ENCODE peak calls at places on chromosomes 7 and 10, in five cellular contexts. E is PC-9; W is CD8-positive, alpha-beta T cell; Z is mucosa of descending colon; M is neural crest cell. B is an unnamed sample.
A peak's percentile ranks its signal among the peaks of the same experiment; 100 is the strongest.

GRCh38 chr10:73925539-73925938 is 14.6 kb downstream of the PLAU start:
- DNase-seq in W (no peak), Z (no peak), E (no peak), M (no peak), B (no peak)

GRCh38 chr10:114925675-114926204 is 12.3 kb upstream of the TRUB1 start:
- DNase-seq in Z (no peak), M (no peak), E (peak; percentile 21), W (no peak), B (peak; percentile 26)

GRCh38 chr7:119545118-119545517 is 727.9 kb upstream of the KCND2 start:
- DNase-seq in E (no peak), Z (no peak), W (no peak), M (no peak), B (no peak)

GRCh38 chr7:50793115-50793946 is 10.6 kb upstream of the GRB10 start:
- DNase-seq in W (no peak), M (peak; percentile 51), Z (peak; percentile 70), E (peak; percentile 72), B (peak; percentile 70)

GRCh38 chr10:97708976-97709745 is 4.4 kb upstream of the MARVELD1 start:
- DNase-seq in Z (no peak), E (peak; percentile 54), M (peak; percentile 62), W (no peak), B (peak; percentile 55)

GRCh38 chr7:2800923-2801682 is 43.0 kb downstream of the GNA12 start:
- DNase-seq in E (peak; percentile 19), W (no peak), Z (no peak), M (no peak), B (no peak)

GRCh38 chr7:155001756-155002410 is 1.0 kb downstream of the PAXIP1 start:
- DNase-seq in Z (no peak), W (no peak), E (peak; percentile 6), M (no peak), B (peak; percentile 39)

GRCh38 chr10:14574885-14575284 is 199.8 kb downstream of the FAM107B start:
- DNase-seq in E (no peak), M (no peak), Z (no peak), W (no peak), B (no peak)

GRCh38 chr7:1867326-1867725 is 197.2 kb downstream of the ELFN1 start:
- DNase-seq in W (no peak), E (no peak), M (no peak), Z (no peak), B (no peak)

GRCh38 chr7:139777948-139778841 is at the start of gene HIPK2:
- DNase-seq in W (peak; percentile 62), E (peak; percentile 64), M (peak; percentile 69), Z (peak; percentile 88), B (peak; percentile 89)

GRCh38 chr10:5776150-5776880 is 36.9 kb downstream of the GDI2 start:
- DNase-seq in E (no peak), W (no peak), Z (no peak), M (no peak), B (no peak)

GRCh38 chr10:107091126-107091525 is 73.4 kb downstream of the SORCS1 start:
- DNase-seq in M (no peak), E (no peak), Z (no peak), W (no peak), B (no peak)

GRCh38 chr10:124532106-124532641 is 70.6 kb downstream of the LHPP start:
- DNase-seq in W (no peak), Z (peak; percentile 38), E (peak; percentile 41), M (no peak), B (peak; percentile 42)

GRCh38 chr7:44153948-44154335 is 12.8 kb upstream of the MYL7 start:
- DNase-seq in M (no peak), E (no peak), W (no peak), Z (no peak), B (no peak)

GRCh38 chr7:16816820-16817219 is 12.0 kb upstream of the AGR2 start:
- DNase-seq in Z (no peak), E (no peak), M (no peak), W (no peak), B (no peak)

GRCh38 chr10:24721254-24722106 is 2.2 kb downstream of the ARHGAP21 start:
- DNase-seq in Z (peak; percentile 66), E (peak; percentile 34), M (peak; percentile 22), W (no peak), B (peak; percentile 47)

GRCh38 chr10:77909755-77910375 is 16.7 kb downstream of the DLG5 start:
- DNase-seq in E (peak; percentile 49), Z (peak; percentile 66), W (no peak), M (no peak), B (no peak)

GRCh38 chr7:74683799-74684198 is 26.3 kb downstream of the GTF2I start:
- DNase-seq in Z (no peak), W (no peak), M (no peak), E (no peak), B (no peak)

GRCh38 chr10:123134915-123135414 is 805 bp upstream of the HMX3 start:
- DNase-seq in W (no peak), E (no peak), M (no peak), Z (no peak), B (no peak)

GRCh38 chr10:91758303-91759146 is 39.7 kb upstream of the TNKS2 start:
- DNase-seq in Z (no peak), W (no peak), E (no peak), M (no peak), B (no peak)

GRCh38 chr10:364267-364775 is 229.1 kb downstream of the ZMYND11 start:
- DNase-seq in Z (no peak), M (no peak), W (no peak), E (no peak), B (no peak)

GRCh38 chr7:27110977-27111752 is 8.7 kb upstream of the HOXA2 start:
- DNase-seq in Z (no peak), E (peak; percentile 52), M (no peak), W (no peak), B (no peak)

GRCh38 chr10:97515260-97515978 is 16.7 kb downstream of the UBTD1 start:
- DNase-seq in M (no peak), Z (no peak), E (no peak), W (no peak), B (no peak)

GRCh38 chr7:67463983-67464382 is 467.4 kb downstream of the TYW1 start:
- DNase-seq in M (no peak), W (no peak), E (no peak), Z (no peak), B (peak; percentile 59)

GRCh38 chr7:33757563-33758165 is 147.7 kb upstream of the BMPER start:
- DNase-seq in W (no peak), E (peak; percentile 14), M (peak; percentile 33), Z (no peak), B (no peak)

GRCh38 chr7:151626422-151627115 is 106.9 kb upstream of the RHEB start:
- DNase-seq in W (no peak), Z (no peak), M (no peak), E (peak; percentile 37), B (no peak)

GRCh38 chr7:84497873-84498272 is 303.3 kb upstream of the SEMA3A start:
- DNase-seq in E (no peak), M (no peak), W (no peak), Z (no peak), B (no peak)

GRCh38 chr7:41880107-41880506 is 177.2 kb upstream of the INHBA start:
- DNase-seq in Z (no peak), E (no peak), M (no peak), W (no peak), B (no peak)

GRCh38 chr7:149771696-149772235 is 1.6 kb downstream of the ZNF467 start:
- DNase-seq in W (peak; percentile 84), Z (peak; percentile 93), M (peak; percentile 86), E (peak; percentile 96), B (peak; percentile 94)

GRCh38 chr10:69912584-69912983 is 110.9 kb downstream of the COL13A1 start:
- DNase-seq in E (no peak), Z (no peak), W (no peak), M (no peak), B (no peak)

GRCh38 chr10:21243748-21244257 is 281.7 kb downstream of the SKIDA1 start:
- DNase-seq in Z (no peak), W (no peak), M (no peak), E (no peak), B (no peak)

GRCh38 chr7:124718032-124718766 is 47.4 kb downstream of the GPR37 start:
- DNase-seq in W (no peak), E (no peak), M (no peak), Z (no peak), B (no peak)

GRCh38 chr7:66050337-66050957 is 25.2 kb upstream of the ASL start:
- DNase-seq in Z (no peak), W (no peak), M (no peak), E (no peak), B (no peak)

GRCh38 chr7:127409629-127410028 is 17.1 kb upstream of the ZNF800 start:
- DNase-seq in M (no peak), W (no peak), E (no peak), Z (no peak), B (no peak)
- TF ChIP-seq CTCF in M (no peak), W (no peak), E (no peak), Z (no peak), B (no peak)

GRCh38 chr10:89076120-89076519 is 85.5 kb downstream of the FAS start:
- DNase-seq in W (no peak), E (no peak), Z (no peak), M (no peak), B (no peak)
- TF ChIP-seq CTCF in W (no peak), E (no peak), Z (no peak), M (no peak), B (no peak)

DNA sequence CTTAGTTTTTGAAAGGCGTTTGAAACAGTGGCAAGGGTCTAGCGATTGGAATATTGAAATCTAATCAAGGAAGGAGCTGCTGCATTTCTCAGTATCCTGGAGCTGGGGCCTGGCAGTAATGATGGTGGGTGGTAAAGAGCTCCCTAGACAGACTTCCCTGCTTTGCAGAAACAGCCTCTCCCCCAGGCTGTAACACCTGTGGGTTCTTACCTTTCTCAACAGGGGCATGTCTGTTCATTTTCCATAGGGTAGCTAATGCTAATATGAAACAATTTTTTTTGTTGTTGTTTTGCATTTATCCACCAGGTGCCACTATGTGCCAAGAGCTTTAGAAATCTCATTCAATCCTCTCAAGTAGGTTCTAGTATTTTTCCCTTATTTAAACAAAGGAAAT is 345.5 kb downstream of the REEP3 start:
- DNase-seq in W (no peak), E (no peak), M (no peak), Z (no peak), B (no peak)
- TF ChIP-seq CTCF in W (peak; percentile 63), E (peak; percentile 70), M (peak; percentile 55), Z (no peak), B (peak; percentile 70)

GRCh38 chr10:84541289-84541637 is 212.9 kb downstream of the CCSER2 start:
- DNase-seq in Z (no peak), E (no peak), W (no peak), M (no peak), B (peak; percentile 36)
- TF ChIP-seq CTCF in Z (no peak), E (peak; percentile 17), W (no peak), M (no peak), B (no peak)

GRCh38 chr7:99457050-99457645 is 8.8 kb downstream of the ATP5MF start:
- DNase-seq in E (no peak), W (no peak), Z (no peak), M (no peak), B (no peak)

GRCh38 chr7:99461221-99461620 is 4.7 kb downstream of the ATP5MF start:
- DNase-seq in E (no peak), Z (no peak), M (no peak), W (no peak), B (no peak)

GRCh38 chr7:99457646-99458493 is 8.1 kb downstream of the ATP5MF start:
- DNase-seq in W (no peak), E (no peak), Z (no peak), M (no peak), B (no peak)

GRCh38 chr7:99460651-99461050 is 5.3 kb downstream of the ATP5MF start:
- DNase-seq in Z (no peak), M (no peak), E (no peak), W (no peak), B (no peak)

GRCh38 chr7:99459087-99459486 is 6.9 kb downstream of the ATP5MF start:
- DNase-seq in E (no peak), M (no peak), Z (no peak), W (no peak), B (peak; percentile 43)
- TF ChIP-seq CTCF in E (peak; percentile 59), M (peak; percentile 55), Z (no peak), W (peak; percentile 22), B (peak; percentile 56)